ENCODE peak calls at places on chromosomes 5 and 9, in six cellular contexts. One of them, this sample, is unnamed. For H3K4me1 and H3K9me3, the result is how much of the 10 kb centered on the place peaks cover.

GRCh38 chr5:92758552-92758951 is 822.5 kb downstream of the NR2F1-AS1 start:
- DNase-seq in CD8-positive, alpha-beta memory T cell: no peak
- DNase-seq in upper lobe of right lung: no peak
- DNase-seq in CD4-positive, alpha-beta memory T cell: no peak
- DNase-seq in suprapubic skin: no peak
- DNase-seq in tibial nerve: no peak
- DNase-seq in this sample: no peak

GRCh38 chr5:56534102-56534501 is 281.2 kb upstream of the MAP3K1 start:
- DNase-seq in upper lobe of right lung: no peak
- DNase-seq in CD8-positive, alpha-beta memory T cell: no peak
- DNase-seq in CD4-positive, alpha-beta memory T cell: peak
- DNase-seq in tibial nerve: no peak
- DNase-seq in suprapubic skin: no peak
- DNase-seq in this sample: no peak

GRCh38 chr9:93071464-93071863 is 13.0 kb downstream of the SUSD3 start:
- DNase-seq in upper lobe of right lung: no peak
- DNase-seq in suprapubic skin: no peak
- DNase-seq in CD4-positive, alpha-beta memory T cell: no peak
- DNase-seq in CD8-positive, alpha-beta memory T cell: no peak
- DNase-seq in tibial nerve: no peak
- DNase-seq in this sample: no peak

GRCh38 chr5:111498346-111498745 is 14.0 kb downstream of the STARD4 start:
- DNase-seq in tibial nerve: no peak
- DNase-seq in CD8-positive, alpha-beta memory T cell: no peak
- DNase-seq in CD4-positive, alpha-beta memory T cell: no peak
- DNase-seq in suprapubic skin: no peak
- DNase-seq in upper lobe of right lung: no peak
- DNase-seq in this sample: no peak

GRCh38 chr9:33349743-33350142 is 52.6 kb downstream of the AQP7 start:
- DNase-seq in CD8-positive, alpha-beta memory T cell: no peak
- DNase-seq in upper lobe of right lung: no peak
- DNase-seq in CD4-positive, alpha-beta memory T cell: no peak
- DNase-seq in suprapubic skin: no peak
- DNase-seq in tibial nerve: no peak
- DNase-seq in this sample: no peak

GRCh38 chr9:82132024-82132423 is 143.5 kb downstream of the SPATA31D1 start:
- DNase-seq in suprapubic skin: no peak
- DNase-seq in CD8-positive, alpha-beta memory T cell: no peak
- DNase-seq in CD4-positive, alpha-beta memory T cell: no peak
- DNase-seq in upper lobe of right lung: no peak
- DNase-seq in tibial nerve: no peak
- DNase-seq in this sample: no peak

GRCh38 chr9:114212841-114213240 is 57.5 kb downstream of the COL27A1 start:
- DNase-seq in suprapubic skin: no peak
- DNase-seq in CD4-positive, alpha-beta memory T cell: no peak
- DNase-seq in upper lobe of right lung: no peak
- DNase-seq in CD8-positive, alpha-beta memory T cell: no peak
- DNase-seq in tibial nerve: no peak
- DNase-seq in this sample: no peak

GRCh38 chr9:89885156-89885555 is 280.3 kb downstream of the GADD45G start:
- DNase-seq in CD4-positive, alpha-beta memory T cell: no peak
- DNase-seq in tibial nerve: no peak
- DNase-seq in CD8-positive, alpha-beta memory T cell: no peak
- DNase-seq in suprapubic skin: no peak
- DNase-seq in upper lobe of right lung: peak
- DNase-seq in this sample: peak

GRCh38 chr9:68515304-68516017 is 25.2 kb downstream of the TMEM252 start:
- DNase-seq in tibial nerve: no peak
- DNase-seq in upper lobe of right lung: no peak
- DNase-seq in CD4-positive, alpha-beta memory T cell: no peak
- DNase-seq in suprapubic skin: no peak
- DNase-seq in CD8-positive, alpha-beta memory T cell: no peak
- DNase-seq in this sample: no peak

GRCh38 chr5:72106922-72107873 is at the start of gene MAP1B:
- DNase-seq in tibial nerve: peak
- DNase-seq in suprapubic skin: peak
- DNase-seq in CD8-positive, alpha-beta memory T cell: no peak
- DNase-seq in CD4-positive, alpha-beta memory T cell: no peak
- DNase-seq in upper lobe of right lung: no peak
- DNase-seq in this sample: peak

GRCh38 chr5:159448-160172 is 31.7 kb upstream of the LRRC14B start:
- DNase-seq in upper lobe of right lung: peak
- DNase-seq in suprapubic skin: peak
- DNase-seq in CD4-positive, alpha-beta memory T cell: no peak
- DNase-seq in tibial nerve: no peak
- DNase-seq in CD8-positive, alpha-beta memory T cell: no peak
- DNase-seq in this sample: no peak

GRCh38 chr9:2241875-2242741 is 227.0 kb downstream of the SMARCA2 start:
- DNase-seq in upper lobe of right lung: peak
- DNase-seq in suprapubic skin: peak
- DNase-seq in tibial nerve: peak
- DNase-seq in CD4-positive, alpha-beta memory T cell: peak
- DNase-seq in CD8-positive, alpha-beta memory T cell: peak
- DNase-seq in this sample: peak

GRCh38 chr5:93281980-93282772 is 298.8 kb downstream of the NR2F1-AS1 start:
- DNase-seq in tibial nerve: peak
- DNase-seq in upper lobe of right lung: no peak
- DNase-seq in CD8-positive, alpha-beta memory T cell: no peak
- DNase-seq in CD4-positive, alpha-beta memory T cell: no peak
- DNase-seq in suprapubic skin: no peak
- DNase-seq in this sample: no peak

GRCh38 chr5:554284-554988 is 30.2 kb upstream of the SLC9A3 start:
- DNase-seq in CD8-positive, alpha-beta memory T cell: no peak
- DNase-seq in suprapubic skin: peak
- DNase-seq in upper lobe of right lung: no peak
- DNase-seq in tibial nerve: no peak
- DNase-seq in CD4-positive, alpha-beta memory T cell: no peak
- DNase-seq in this sample: peak

GRCh38 chr5:44900273-44900954 is 91.7 kb downstream of the MRPS30 start:
- DNase-seq in suprapubic skin: no peak
- DNase-seq in CD4-positive, alpha-beta memory T cell: no peak
- DNase-seq in upper lobe of right lung: no peak
- DNase-seq in CD8-positive, alpha-beta memory T cell: no peak
- DNase-seq in tibial nerve: no peak
- DNase-seq in this sample: no peak

GRCh38 chr9:107309271-107309670 is 26.2 kb downstream of the RAD23B start:
- DNase-seq in CD4-positive, alpha-beta memory T cell: peak
- DNase-seq in CD8-positive, alpha-beta memory T cell: no peak
- DNase-seq in suprapubic skin: no peak
- DNase-seq in upper lobe of right lung: no peak
- DNase-seq in tibial nerve: no peak
- DNase-seq in this sample: no peak

GRCh38 chr9:74035786-74036185 is 461.3 kb upstream of the RORB start:
- DNase-seq in CD4-positive, alpha-beta memory T cell: no peak
- DNase-seq in suprapubic skin: no peak
- DNase-seq in CD8-positive, alpha-beta memory T cell: no peak
- DNase-seq in upper lobe of right lung: no peak
- DNase-seq in tibial nerve: no peak
- DNase-seq in this sample: no peak

GRCh38 chr9:80699551-80699998 is 989.8 kb downstream of the TLE1 start:
- DNase-seq in CD4-positive, alpha-beta memory T cell: no peak
- DNase-seq in CD8-positive, alpha-beta memory T cell: no peak
- DNase-seq in upper lobe of right lung: no peak
- DNase-seq in suprapubic skin: no peak
- DNase-seq in tibial nerve: no peak
- DNase-seq in this sample: no peak

GRCh38 chr5:56938858-56939257 is 13.1 kb downstream of the MIER3 start:
- DNase-seq in CD4-positive, alpha-beta memory T cell: no peak
- DNase-seq in suprapubic skin: no peak
- DNase-seq in CD8-positive, alpha-beta memory T cell: no peak
- DNase-seq in tibial nerve: no peak
- DNase-seq in upper lobe of right lung: no peak
- DNase-seq in this sample: no peak

GRCh38 chr5:42429694-42430093 is 6.5 kb downstream of the GHR start:
- DNase-seq in suprapubic skin: no peak
- DNase-seq in tibial nerve: no peak
- DNase-seq in upper lobe of right lung: no peak
- DNase-seq in CD8-positive, alpha-beta memory T cell: no peak
- DNase-seq in CD4-positive, alpha-beta memory T cell: no peak
- DNase-seq in this sample: no peak

GRCh38 chr5:56615750-56616149 is 199.6 kb upstream of the MAP3K1 start:
- DNase-seq in CD8-positive, alpha-beta memory T cell: no peak
- DNase-seq in tibial nerve: no peak
- DNase-seq in upper lobe of right lung: no peak
- DNase-seq in CD4-positive, alpha-beta memory T cell: no peak
- DNase-seq in suprapubic skin: no peak
- DNase-seq in this sample: no peak

GRCh38 chr9:13427587-13427986 is 148.1 kb upstream of the MPDZ start:
- DNase-seq in CD4-positive, alpha-beta memory T cell: peak
- DNase-seq in suprapubic skin: no peak
- DNase-seq in tibial nerve: peak
- DNase-seq in CD8-positive, alpha-beta memory T cell: no peak
- DNase-seq in upper lobe of right lung: no peak
- DNase-seq in this sample: no peak

GRCh38 chr5:107566537-107566875 is 104.2 kb downstream of the EFNA5 start:
- DNase-seq in suprapubic skin: no peak
- DNase-seq in upper lobe of right lung: no peak
- DNase-seq in CD8-positive, alpha-beta memory T cell: no peak
- DNase-seq in CD4-positive, alpha-beta memory T cell: no peak
- DNase-seq in tibial nerve: no peak
- DNase-seq in this sample: no peak

GRCh38 chr5:1197876-1198666 is 3.3 kb upstream of the SLC6A19 start:
- DNase-seq in upper lobe of right lung: no peak
- DNase-seq in tibial nerve: no peak
- DNase-seq in CD4-positive, alpha-beta memory T cell: no peak
- DNase-seq in CD8-positive, alpha-beta memory T cell: no peak
- DNase-seq in suprapubic skin: no peak
- DNase-seq in this sample: no peak

GRCh38 chr5:180137401-180138213 is 66.0 kb upstream of the RNF130 start:
- DNase-seq in tibial nerve: no peak
- DNase-seq in upper lobe of right lung: no peak
- DNase-seq in CD8-positive, alpha-beta memory T cell: no peak
- DNase-seq in CD4-positive, alpha-beta memory T cell: no peak
- DNase-seq in suprapubic skin: peak
- DNase-seq in this sample: peak

GRCh38 chr9:96420468-96421219 is 2.5 kb upstream of the ZNF367 start:
- DNase-seq in suprapubic skin: no peak
- DNase-seq in CD4-positive, alpha-beta memory T cell: no peak
- DNase-seq in upper lobe of right lung: no peak
- DNase-seq in tibial nerve: peak
- DNase-seq in CD8-positive, alpha-beta memory T cell: no peak
- DNase-seq in this sample: no peak

GRCh38 chr9:105054488-105054887 is 126.5 kb upstream of the ABCA1 start:
- DNase-seq in tibial nerve: no peak
- DNase-seq in CD4-positive, alpha-beta memory T cell: no peak
- DNase-seq in suprapubic skin: no peak
- DNase-seq in upper lobe of right lung: no peak
- DNase-seq in CD8-positive, alpha-beta memory T cell: no peak
- DNase-seq in this sample: peak

GRCh38 chr9:114181583-114182409 is 26.5 kb downstream of the COL27A1 start:
- DNase-seq in tibial nerve: no peak
- DNase-seq in suprapubic skin: no peak
- DNase-seq in CD8-positive, alpha-beta memory T cell: no peak
- DNase-seq in CD4-positive, alpha-beta memory T cell: no peak
- DNase-seq in upper lobe of right lung: no peak
- DNase-seq in this sample: peak

GRCh38 chr9:113012492-113012891 is 500 bp upstream of the ZNF883 start:
- DNase-seq in CD8-positive, alpha-beta memory T cell: no peak
- DNase-seq in upper lobe of right lung: no peak
- DNase-seq in suprapubic skin: no peak
- DNase-seq in CD4-positive, alpha-beta memory T cell: no peak
- DNase-seq in tibial nerve: no peak
- DNase-seq in this sample: no peak

DNA sequence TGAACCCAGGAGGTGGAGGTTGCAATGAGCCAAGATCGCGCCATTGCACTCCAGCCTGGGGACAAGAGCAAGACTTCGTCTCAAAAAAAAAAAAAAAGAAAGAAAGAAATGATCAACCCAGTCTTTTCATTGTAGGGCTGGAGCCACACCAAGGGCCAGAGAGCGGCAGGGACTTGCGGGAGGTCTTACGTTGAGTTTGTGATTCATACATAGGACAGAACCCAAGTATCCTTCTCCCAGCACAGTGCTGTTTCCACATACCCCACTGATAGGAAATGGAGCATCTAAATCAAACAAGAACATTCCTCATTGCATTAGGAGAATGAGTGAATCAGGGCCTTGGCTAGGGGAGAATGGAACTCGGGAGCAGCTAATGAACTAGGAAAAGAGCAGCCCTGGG is 3.5 kb upstream of the TNIP1 start:
- DNase-seq in tibial nerve: no peak
- DNase-seq in CD8-positive, alpha-beta memory T cell: no peak
- DNase-seq in suprapubic skin: no peak
- DNase-seq in CD4-positive, alpha-beta memory T cell: no peak
- DNase-seq in upper lobe of right lung: no peak
- DNase-seq in this sample: no peak
- H3K4me1 ChIP-seq in tibial nerve: under half
- H3K4me1 ChIP-seq in CD8-positive, alpha-beta memory T cell: half or more
- H3K4me1 ChIP-seq in suprapubic skin: half or more
- H3K4me1 ChIP-seq in CD4-positive, alpha-beta memory T cell: half or more
- H3K4me1 ChIP-seq in upper lobe of right lung: half or more
- H3K4me1 ChIP-seq in this sample: under half

GRCh38 chr9:34513567-34514214 is 9.1 kb downstream of the ENHO start:
- DNase-seq in tibial nerve: no peak
- DNase-seq in CD8-positive, alpha-beta memory T cell: no peak
- DNase-seq in suprapubic skin: no peak
- DNase-seq in CD4-positive, alpha-beta memory T cell: no peak
- DNase-seq in upper lobe of right lung: no peak
- DNase-seq in this sample: peak
- H3K4me3 ChIP-seq in tibial nerve: no peak
- H3K4me3 ChIP-seq in CD8-positive, alpha-beta memory T cell: no peak
- H3K4me3 ChIP-seq in suprapubic skin: no peak
- H3K4me3 ChIP-seq in CD4-positive, alpha-beta memory T cell: no peak
- H3K4me3 ChIP-seq in upper lobe of right lung: no peak
- H3K4me3 ChIP-seq in this sample: no peak

DNA sequence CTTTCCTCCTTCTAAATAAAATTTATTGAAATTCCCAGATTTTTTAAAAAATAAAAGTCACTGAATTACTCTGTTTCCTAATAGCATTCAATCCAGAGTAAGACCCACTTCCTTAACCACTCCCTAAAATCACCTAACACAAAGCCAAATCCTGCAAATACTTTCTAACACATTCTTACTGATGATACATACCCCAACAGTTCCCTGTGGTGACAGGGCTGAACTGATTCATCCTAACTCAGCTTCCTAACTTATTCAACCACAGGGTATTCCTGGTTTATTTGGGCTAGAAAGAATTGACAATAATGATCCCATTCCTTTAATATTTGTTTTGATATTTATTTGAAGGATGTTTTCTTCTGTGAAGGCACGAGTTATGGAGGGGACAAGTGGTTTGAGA is 40.7 kb upstream of the ZNF300 start:
- DNase-seq in CD8-positive, alpha-beta memory T cell: no peak
- DNase-seq in suprapubic skin: no peak
- DNase-seq in CD4-positive, alpha-beta memory T cell: no peak
- DNase-seq in upper lobe of right lung: no peak
- DNase-seq in tibial nerve: no peak
- DNase-seq in this sample: no peak
- H3K9me3 ChIP-seq in CD8-positive, alpha-beta memory T cell: under half
- H3K9me3 ChIP-seq in suprapubic skin: under half
- H3K9me3 ChIP-seq in CD4-positive, alpha-beta memory T cell: under half
- H3K9me3 ChIP-seq in upper lobe of right lung: under half
- H3K9me3 ChIP-seq in tibial nerve: half or more
- H3K9me3 ChIP-seq in this sample: half or more

DNA sequence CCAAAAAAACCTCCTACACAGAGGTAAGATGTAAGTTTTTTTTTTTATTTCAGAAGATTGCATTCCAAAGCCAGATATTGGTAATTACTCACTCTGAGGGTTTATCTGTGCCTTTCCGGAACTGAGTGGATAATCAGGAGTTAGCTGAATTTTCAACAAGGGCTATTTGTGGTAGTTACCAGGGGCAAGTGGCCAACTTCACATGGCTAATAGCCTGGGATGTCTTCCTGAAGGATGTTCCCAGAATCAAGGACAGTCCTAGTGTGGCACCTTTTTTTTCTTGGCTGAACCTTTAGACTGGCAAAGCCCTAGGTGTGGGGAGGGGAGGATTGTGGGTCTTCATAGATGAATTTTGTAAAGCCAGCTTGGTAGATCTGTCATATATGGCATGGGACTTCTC is 7.1 kb downstream of the LARP1 start:
- DNase-seq in CD8-positive, alpha-beta memory T cell: no peak
- DNase-seq in suprapubic skin: no peak
- DNase-seq in CD4-positive, alpha-beta memory T cell: no peak
- DNase-seq in upper lobe of right lung: no peak
- DNase-seq in tibial nerve: no peak
- DNase-seq in this sample: no peak
- H3K4me1 ChIP-seq in CD8-positive, alpha-beta memory T cell: half or more
- H3K4me1 ChIP-seq in suprapubic skin: half or more
- H3K4me1 ChIP-seq in CD4-positive, alpha-beta memory T cell: half or more
- H3K4me1 ChIP-seq in upper lobe of right lung: half or more
- H3K4me1 ChIP-seq in tibial nerve: under half
- H3K4me1 ChIP-seq in this sample: half or more

This sample was measured in sigmoid colon.